ENCODE peak calls at places on chromosomes 7 and 10, in seven cellular contexts. One of them, this sample, is unnamed.

GRCh38 chr7:128841171-128841690 is 11.0 kb downstream of the FLNC start:
- DNase-seq in GM12891: no peak
- DNase-seq in RWPE1: no peak
- DNase-seq in ACHN: no peak
- DNase-seq in CD4-positive, alpha-beta T cell: no peak
- DNase-seq in Right ventricle myocardium superior: peak; percentile 38
- DNase-seq in skeletal muscle cell: no peak
- DNase-seq in this sample: no peak

GRCh38 chr10:43958071-43958432 is 309.4 kb upstream of the ZNF32 start:
- DNase-seq in GM12891: no peak
- DNase-seq in RWPE1: no peak
- DNase-seq in ACHN: no peak
- DNase-seq in CD4-positive, alpha-beta T cell: no peak
- DNase-seq in Right ventricle myocardium superior: no peak
- DNase-seq in skeletal muscle cell: no peak
- DNase-seq in this sample: no peak

GRCh38 chr7:7932553-7932952 is 36.0 kb upstream of the GLCCI1 start:
- DNase-seq in GM12891: no peak
- DNase-seq in RWPE1: no peak
- DNase-seq in ACHN: no peak
- DNase-seq in CD4-positive, alpha-beta T cell: no peak
- DNase-seq in Right ventricle myocardium superior: no peak
- DNase-seq in skeletal muscle cell: no peak
- DNase-seq in this sample: no peak

GRCh38 chr10:69406302-69406811 is 10.4 kb downstream of the TACR2 start:
- DNase-seq in GM12891: no peak
- DNase-seq in RWPE1: no peak
- DNase-seq in ACHN: no peak
- DNase-seq in CD4-positive, alpha-beta T cell: no peak
- DNase-seq in Right ventricle myocardium superior: peak; percentile 79
- DNase-seq in skeletal muscle cell: no peak
- DNase-seq in this sample: no peak

GRCh38 chr7:112383671-112384417 is 66.4 kb upstream of the IFRD1 start:
- DNase-seq in GM12891: no peak
- DNase-seq in RWPE1: no peak
- DNase-seq in ACHN: peak; percentile 37
- DNase-seq in CD4-positive, alpha-beta T cell: no peak
- DNase-seq in Right ventricle myocardium superior: no peak
- DNase-seq in skeletal muscle cell: no peak
- DNase-seq in this sample: peak; percentile 4

GRCh38 chr10:132427939-132428367 is 31.0 kb downstream of the PWWP2B start:
- DNase-seq in GM12891: no peak
- DNase-seq in RWPE1: no peak
- DNase-seq in ACHN: no peak
- DNase-seq in CD4-positive, alpha-beta T cell: no peak
- DNase-seq in Right ventricle myocardium superior: no peak
- DNase-seq in skeletal muscle cell: no peak
- DNase-seq in this sample: no peak

GRCh38 chr7:144529269-144529926 is 125.9 kb upstream of the NOBOX start:
- DNase-seq in GM12891: peak; percentile 25
- DNase-seq in RWPE1: no peak
- DNase-seq in ACHN: peak; percentile 53
- DNase-seq in CD4-positive, alpha-beta T cell: no peak
- DNase-seq in Right ventricle myocardium superior: no peak
- DNase-seq in skeletal muscle cell: no peak
- DNase-seq in this sample: no peak

GRCh38 chr7:114722562-114722961 is 199.3 kb upstream of the MDFIC start:
- DNase-seq in GM12891: no peak
- DNase-seq in RWPE1: no peak
- DNase-seq in ACHN: no peak
- DNase-seq in CD4-positive, alpha-beta T cell: no peak
- DNase-seq in Right ventricle myocardium superior: no peak
- DNase-seq in skeletal muscle cell: no peak
- DNase-seq in this sample: no peak

GRCh38 chr10:29908977-29909376 is 150.4 kb downstream of the JCAD start:
- DNase-seq in GM12891: no peak
- DNase-seq in RWPE1: no peak
- DNase-seq in ACHN: no peak
- DNase-seq in CD4-positive, alpha-beta T cell: no peak
- DNase-seq in Right ventricle myocardium superior: no peak
- DNase-seq in skeletal muscle cell: no peak
- DNase-seq in this sample: no peak

GRCh38 chr10:133125901-133126300 is 34.1 kb upstream of the KNDC1 start:
- DNase-seq in GM12891: no peak
- DNase-seq in RWPE1: no peak
- DNase-seq in ACHN: no peak
- DNase-seq in CD4-positive, alpha-beta T cell: no peak
- DNase-seq in Right ventricle myocardium superior: peak; percentile 22
- DNase-seq in skeletal muscle cell: no peak
- DNase-seq in this sample: no peak

GRCh38 chr7:30869794-30870491 is 41.7 kb upstream of the AQP1 start:
- DNase-seq in GM12891: no peak
- DNase-seq in RWPE1: no peak
- DNase-seq in ACHN: peak; percentile 39
- DNase-seq in CD4-positive, alpha-beta T cell: no peak
- DNase-seq in Right ventricle myocardium superior: peak; percentile 62
- DNase-seq in skeletal muscle cell: no peak
- DNase-seq in this sample: peak; percentile 38

This sample was measured in G401.